ENCODE peak calls at places on chromosomes 4 and X, in eight cellular contexts. One of them, this sample, is unnamed.

GRCh38 chrX:33416273-33416805 is 205.0 kb upstream of the DMD start:
- DNase-seq in choroid plexus epithelial cell: no peak
- DNase-seq in epithelial cell of proximal tubule: no peak
- DNase-seq in WERI-Rb-1: no peak
- DNase-seq in spleen: no peak
- DNase-seq in CD4-positive, alpha-beta T cell: no peak
- DNase-seq in cardiac muscle cell: no peak
- DNase-seq in stomach: no peak
- DNase-seq in this sample: no peak

GRCh38 chr4:13617801-13618200 is 9.7 kb downstream of the BOD1L1 start:
- DNase-seq in WERI-Rb-1: no peak
- DNase-seq in stomach: no peak
- DNase-seq in cardiac muscle cell: no peak
- DNase-seq in CD4-positive, alpha-beta T cell: no peak
- DNase-seq in spleen: no peak
- DNase-seq in epithelial cell of proximal tubule: no peak
- DNase-seq in choroid plexus epithelial cell: no peak
- DNase-seq in this sample: no peak

GRCh38 chrX:151722241-151722846 is 6.5 kb downstream of the FATE1 start:
- DNase-seq in WERI-Rb-1: peak; percentile 67
- DNase-seq in epithelial cell of proximal tubule: no peak
- DNase-seq in cardiac muscle cell: peak; percentile 73
- DNase-seq in CD4-positive, alpha-beta T cell: no peak
- DNase-seq in choroid plexus epithelial cell: peak; percentile 14
- DNase-seq in spleen: peak; percentile 68
- DNase-seq in stomach: peak; percentile 49
- DNase-seq in this sample: no peak

GRCh38 chrX:108439434-108439883 is at the start of gene COL4A5:
- DNase-seq in spleen: no peak
- DNase-seq in CD4-positive, alpha-beta T cell: no peak
- DNase-seq in WERI-Rb-1: no peak
- DNase-seq in choroid plexus epithelial cell: peak; percentile 93
- DNase-seq in epithelial cell of proximal tubule: peak; percentile 49
- DNase-seq in cardiac muscle cell: peak; percentile 92
- DNase-seq in stomach: peak; percentile 49
- DNase-seq in this sample: peak; percentile 68

GRCh38 chr4:40241936-40242590 is 45.2 kb downstream of the RHOH start:
- DNase-seq in choroid plexus epithelial cell: no peak
- DNase-seq in CD4-positive, alpha-beta T cell: no peak
- DNase-seq in WERI-Rb-1: no peak
- DNase-seq in spleen: no peak
- DNase-seq in epithelial cell of proximal tubule: no peak
- DNase-seq in stomach: no peak
- DNase-seq in cardiac muscle cell: no peak
- DNase-seq in this sample: no peak

GRCh38 chrX:74259879-74260491 is 44.0 kb upstream of the ZCCHC13 start:
- DNase-seq in epithelial cell of proximal tubule: no peak
- DNase-seq in stomach: no peak
- DNase-seq in spleen: no peak
- DNase-seq in WERI-Rb-1: no peak
- DNase-seq in CD4-positive, alpha-beta T cell: no peak
- DNase-seq in choroid plexus epithelial cell: no peak
- DNase-seq in cardiac muscle cell: no peak
- DNase-seq in this sample: no peak

GRCh38 chrX:1106478-1107210 is 105.8 kb downstream of the CRLF2 start:
- DNase-seq in choroid plexus epithelial cell: no peak
- DNase-seq in spleen: no peak
- DNase-seq in WERI-Rb-1: no peak
- DNase-seq in epithelial cell of proximal tubule: no peak
- DNase-seq in CD4-positive, alpha-beta T cell: no peak
- DNase-seq in cardiac muscle cell: no peak
- DNase-seq in stomach: no peak
- DNase-seq in this sample: peak; percentile 11

GRCh38 chrX:55142206-55142918 is 53.5 kb downstream of the PAGE2 start:
- DNase-seq in spleen: no peak
- DNase-seq in choroid plexus epithelial cell: no peak
- DNase-seq in WERI-Rb-1: no peak
- DNase-seq in cardiac muscle cell: no peak
- DNase-seq in epithelial cell of proximal tubule: peak; percentile 38
- DNase-seq in CD4-positive, alpha-beta T cell: no peak
- DNase-seq in stomach: no peak
- DNase-seq in this sample: no peak

GRCh38 chr4:31160146-31160545 is 440.0 kb downstream of the PCDH7 start:
- DNase-seq in WERI-Rb-1: no peak
- DNase-seq in CD4-positive, alpha-beta T cell: no peak
- DNase-seq in epithelial cell of proximal tubule: no peak
- DNase-seq in choroid plexus epithelial cell: peak; percentile 2
- DNase-seq in stomach: no peak
- DNase-seq in spleen: no peak
- DNase-seq in cardiac muscle cell: no peak
- DNase-seq in this sample: no peak

GRCh38 chrX:133053854-133054565 is 42.9 kb downstream of the USP26 start:
- DNase-seq in choroid plexus epithelial cell: peak; percentile 21
- DNase-seq in WERI-Rb-1: no peak
- DNase-seq in cardiac muscle cell: no peak
- DNase-seq in CD4-positive, alpha-beta T cell: no peak
- DNase-seq in epithelial cell of proximal tubule: peak; percentile 44
- DNase-seq in spleen: no peak
- DNase-seq in stomach: no peak
- DNase-seq in this sample: no peak

GRCh38 chr4:155796031-155796430 is 37.2 kb downstream of the GUCY1B1 start:
- DNase-seq in cardiac muscle cell: no peak
- DNase-seq in spleen: no peak
- DNase-seq in stomach: no peak
- DNase-seq in WERI-Rb-1: peak; percentile 30
- DNase-seq in CD4-positive, alpha-beta T cell: no peak
- DNase-seq in epithelial cell of proximal tubule: no peak
- DNase-seq in choroid plexus epithelial cell: peak; percentile 57
- DNase-seq in this sample: no peak

GRCh38 chr4:184096561-184097239 is 121.0 kb downstream of the ENPP6 start:
- DNase-seq in epithelial cell of proximal tubule: no peak
- DNase-seq in stomach: no peak
- DNase-seq in choroid plexus epithelial cell: peak; percentile 1
- DNase-seq in CD4-positive, alpha-beta T cell: no peak
- DNase-seq in spleen: no peak
- DNase-seq in WERI-Rb-1: no peak
- DNase-seq in cardiac muscle cell: no peak
- DNase-seq in this sample: no peak

GRCh38 chr4:184097815-184098214 is 119.9 kb downstream of the ENPP6 start:
- DNase-seq in choroid plexus epithelial cell: no peak
- DNase-seq in cardiac muscle cell: no peak
- DNase-seq in spleen: no peak
- DNase-seq in WERI-Rb-1: no peak
- DNase-seq in CD4-positive, alpha-beta T cell: no peak
- DNase-seq in epithelial cell of proximal tubule: no peak
- DNase-seq in stomach: no peak
- DNase-seq in this sample: no peak

GRCh38 chr4:184099541-184099966 is 118.1 kb downstream of the ENPP6 start:
- DNase-seq in cardiac muscle cell: no peak
- DNase-seq in choroid plexus epithelial cell: no peak
- DNase-seq in epithelial cell of proximal tubule: no peak
- DNase-seq in spleen: no peak
- DNase-seq in stomach: no peak
- DNase-seq in WERI-Rb-1: peak; percentile 56
- DNase-seq in CD4-positive, alpha-beta T cell: no peak
- DNase-seq in this sample: no peak

GRCh38 chr4:184099033-184099432 is 118.6 kb downstream of the ENPP6 start:
- DNase-seq in WERI-Rb-1: no peak
- DNase-seq in spleen: no peak
- DNase-seq in cardiac muscle cell: no peak
- DNase-seq in choroid plexus epithelial cell: no peak
- DNase-seq in epithelial cell of proximal tubule: no peak
- DNase-seq in stomach: no peak
- DNase-seq in CD4-positive, alpha-beta T cell: no peak
- DNase-seq in this sample: no peak

DNA sequence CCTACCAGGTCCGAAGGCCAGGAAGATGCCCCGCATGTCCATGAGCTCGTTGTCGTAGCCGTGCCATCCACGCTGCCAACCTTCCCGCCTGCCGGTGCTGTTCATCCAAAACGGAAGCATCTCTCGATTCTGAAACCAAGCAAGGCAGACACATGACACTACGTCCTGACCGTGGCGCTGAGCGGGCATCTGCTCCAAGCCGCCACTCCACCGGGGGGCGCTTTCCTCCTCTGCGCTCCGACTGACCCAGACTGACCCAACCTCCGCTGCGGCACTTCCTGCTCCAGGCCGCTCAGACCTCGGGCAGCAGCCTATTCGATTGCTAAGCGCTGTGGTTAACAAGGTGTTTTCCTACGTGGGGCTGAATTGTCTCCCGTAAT is 120.4 kb downstream of the ENPP6 start:
- DNase-seq in WERI-Rb-1: no peak
- DNase-seq in spleen: peak; percentile 89
- DNase-seq in cardiac muscle cell: no peak
- DNase-seq in CD4-positive, alpha-beta T cell: no peak
- DNase-seq in epithelial cell of proximal tubule: no peak
- DNase-seq in choroid plexus epithelial cell: no peak
- DNase-seq in stomach: peak; percentile 37
- DNase-seq in this sample: no peak
- TF ChIP-seq CTCF in WERI-Rb-1: peak; percentile 38
- TF ChIP-seq CTCF in spleen: peak; percentile 64
- TF ChIP-seq CTCF in cardiac muscle cell: peak; percentile 7
- TF ChIP-seq CTCF in CD4-positive, alpha-beta T cell: no peak
- TF ChIP-seq CTCF in epithelial cell of proximal tubule: no peak
- TF ChIP-seq CTCF in choroid plexus epithelial cell: no peak
- TF ChIP-seq CTCF in stomach: no peak
- TF ChIP-seq CTCF in this sample: peak; percentile 13

GRCh38 chr4:84070293-84070692 is 428.8 kb downstream of the NKX6-1 start:
- DNase-seq in spleen: no peak
- DNase-seq in cardiac muscle cell: no peak
- DNase-seq in WERI-Rb-1: no peak
- DNase-seq in epithelial cell of proximal tubule: no peak
- DNase-seq in choroid plexus epithelial cell: no peak
- DNase-seq in stomach: no peak
- DNase-seq in CD4-positive, alpha-beta T cell: no peak
- DNase-seq in this sample: no peak
- TF ChIP-seq CTCF in spleen: no peak
- TF ChIP-seq CTCF in cardiac muscle cell: no peak
- TF ChIP-seq CTCF in WERI-Rb-1: no peak
- TF ChIP-seq CTCF in epithelial cell of proximal tubule: no peak
- TF ChIP-seq CTCF in choroid plexus epithelial cell: no peak
- TF ChIP-seq CTCF in stomach: no peak
- TF ChIP-seq CTCF in CD4-positive, alpha-beta T cell: no peak
- TF ChIP-seq CTCF in this sample: no peak

GRCh38 chr4:188113156-188113555 is 3.8 kb upstream of the TRIML2 start:
- DNase-seq in epithelial cell of proximal tubule: no peak
- DNase-seq in WERI-Rb-1: no peak
- DNase-seq in choroid plexus epithelial cell: no peak
- DNase-seq in spleen: no peak
- DNase-seq in cardiac muscle cell: no peak
- DNase-seq in stomach: no peak
- DNase-seq in CD4-positive, alpha-beta T cell: no peak
- DNase-seq in this sample: peak; percentile 84
- TF ChIP-seq CTCF in epithelial cell of proximal tubule: no peak
- TF ChIP-seq CTCF in WERI-Rb-1: no peak
- TF ChIP-seq CTCF in choroid plexus epithelial cell: no peak
- TF ChIP-seq CTCF in spleen: no peak
- TF ChIP-seq CTCF in cardiac muscle cell: no peak
- TF ChIP-seq CTCF in stomach: no peak
- TF ChIP-seq CTCF in CD4-positive, alpha-beta T cell: no peak
- TF ChIP-seq CTCF in this sample: no peak

GRCh38 chrX:112043997-112044396 is 38.6 kb downstream of the TRPC5 start:
- DNase-seq in spleen: no peak
- DNase-seq in epithelial cell of proximal tubule: peak; percentile 2
- DNase-seq in WERI-Rb-1: no peak
- DNase-seq in CD4-positive, alpha-beta T cell: no peak
- DNase-seq in choroid plexus epithelial cell: peak; percentile 3
- DNase-seq in cardiac muscle cell: peak; percentile 44
- DNase-seq in stomach: no peak
- DNase-seq in this sample: no peak
- TF ChIP-seq CTCF in spleen: no peak
- TF ChIP-seq CTCF in epithelial cell of proximal tubule: peak; percentile 47
- TF ChIP-seq CTCF in WERI-Rb-1: no peak
- TF ChIP-seq CTCF in CD4-positive, alpha-beta T cell: no peak
- TF ChIP-seq CTCF in choroid plexus epithelial cell: no peak
- TF ChIP-seq CTCF in cardiac muscle cell: peak; percentile 4
- TF ChIP-seq CTCF in stomach: no peak
- TF ChIP-seq CTCF in this sample: peak; percentile 36

GRCh38 chrX:119692241-119693031 is 532 bp downstream of the SEPTIN6 start:
- DNase-seq in epithelial cell of proximal tubule: no peak
- DNase-seq in choroid plexus epithelial cell: peak; percentile 46
- DNase-seq in CD4-positive, alpha-beta T cell: peak; percentile 57
- DNase-seq in cardiac muscle cell: peak; percentile 47
- DNase-seq in spleen: peak; percentile 90
- DNase-seq in WERI-Rb-1: peak; percentile 31
- DNase-seq in stomach: peak; percentile 44
- DNase-seq in this sample: no peak
- TF ChIP-seq CTCF in epithelial cell of proximal tubule: no peak
- TF ChIP-seq CTCF in choroid plexus epithelial cell: peak; percentile 24
- TF ChIP-seq CTCF in CD4-positive, alpha-beta T cell: peak; percentile 16
- TF ChIP-seq CTCF in cardiac muscle cell: no peak
- TF ChIP-seq CTCF in spleen: no peak
- TF ChIP-seq CTCF in WERI-Rb-1: no peak
- TF ChIP-seq CTCF in stomach: no peak
- TF ChIP-seq CTCF in this sample: no peak

GRCh38 chr4:164937576-164938270 is 39.7 kb downstream of the TRIM61 start:
- DNase-seq in epithelial cell of proximal tubule: no peak
- DNase-seq in CD4-positive, alpha-beta T cell: no peak
- DNase-seq in cardiac muscle cell: peak; percentile 11
- DNase-seq in spleen: no peak
- DNase-seq in choroid plexus epithelial cell: peak; percentile 70
- DNase-seq in stomach: no peak
- DNase-seq in WERI-Rb-1: peak; percentile 35
- DNase-seq in this sample: no peak
- TF ChIP-seq CTCF in epithelial cell of proximal tubule: peak; percentile 27
- TF ChIP-seq CTCF in CD4-positive, alpha-beta T cell: no peak
- TF ChIP-seq CTCF in cardiac muscle cell: peak; percentile 15
- TF ChIP-seq CTCF in spleen: no peak
- TF ChIP-seq CTCF in choroid plexus epithelial cell: peak; percentile 51
- TF ChIP-seq CTCF in stomach: no peak
- TF ChIP-seq CTCF in WERI-Rb-1: peak; percentile 70
- TF ChIP-seq CTCF in this sample: peak; percentile 22